ENCODE peak calls at places on chromosome 18, in six cellular contexts. M is AG10803, L is K562, T is cardiac muscle cell, A is BJ, B is GM12865. W is an unnamed sample.

GRCh38 chr18:69567813-69568488 is 167.3 kb downstream of the DOK6 start:
- DNase-seq in M (no peak), L (peak), T (no peak), A (no peak), B (peak), W (peak)

GRCh38 chr18:32278148-32278799 is 88.4 kb downstream of the MEP1B start:
- DNase-seq in M (no peak), L (no peak), T (no peak), A (no peak), B (no peak), W (no peak)

GRCh38 chr18:74950479-74950878 is 258.5 kb downstream of the PTGR3 start:
- DNase-seq in M (no peak), L (no peak), T (no peak), A (no peak), B (no peak), W (no peak)

GRCh38 chr18:68942230-68942629 is 144.3 kb downstream of the CCDC102B start:
- DNase-seq in M (no peak), L (no peak), T (no peak), A (no peak), B (no peak), W (no peak)

GRCh38 chr18:61950371-61950770 is 57.6 kb upstream of the RNF152 start:
- DNase-seq in M (no peak), L (no peak), T (no peak), A (no peak), B (no peak), W (no peak)

GRCh38 chr18:78818961-78819360 is 160.7 kb upstream of the SALL3 start:
- DNase-seq in M (no peak), L (no peak), T (no peak), A (no peak), B (no peak), W (no peak)

GRCh38 chr18:1438458-1438910 is 533.8 kb downstream of the ADCYAP1 start:
- DNase-seq in M (no peak), L (peak), T (peak), A (no peak), B (no peak), W (no peak)

GRCh38 chr18:58468191-58468590 is 160.7 kb downstream of the ALPK2 start:
- DNase-seq in M (no peak), L (no peak), T (no peak), A (no peak), B (no peak), W (no peak)

GRCh38 chr18:79884296-79884962 is 67.0 kb downstream of the SLC66A2 start:
- DNase-seq in M (no peak), L (no peak), T (no peak), A (no peak), B (no peak), W (no peak)

GRCh38 chr18:48475635-48476549 is 62.9 kb upstream of the CTIF start:
- DNase-seq in M (peak), L (peak), T (peak), A (no peak), B (peak), W (peak)

GRCh38 chr18:51083398-51083797 is 53.4 kb downstream of the SMAD4 start:
- DNase-seq in M (no peak), L (no peak), T (no peak), A (no peak), B (no peak), W (no peak)

GRCh38 chr18:22913861-22914260 is 19.3 kb upstream of the RBBP8 start:
- DNase-seq in M (no peak), L (no peak), T (no peak), A (no peak), B (no peak), W (no peak)

GRCh38 chr18:22108674-22109073 is 60.7 kb upstream of the GATA6 start:
- DNase-seq in M (no peak), L (peak), T (peak), A (no peak), B (no peak), W (no peak)

GRCh38 chr18:55491606-55492005 is 96.4 kb downstream of the TCF4 start:
- DNase-seq in M (no peak), L (no peak), T (no peak), A (no peak), B (no peak), W (no peak)

GRCh38 chr18:78128004-78128403 is 851.6 kb upstream of the SALL3 start:
- DNase-seq in M (no peak), L (no peak), T (no peak), A (no peak), B (no peak), W (no peak)

GRCh38 chr18:8791171-8791651 is 85.9 kb downstream of the MTCL1 start:
- DNase-seq in M (no peak), L (no peak), T (no peak), A (no peak), B (no peak), W (no peak)

GRCh38 chr18:68839701-68840100 is 41.8 kb downstream of the CCDC102B start:
- DNase-seq in M (no peak), L (no peak), T (no peak), A (no peak), B (no peak), W (no peak)

GRCh38 chr18:11368020-11368419 is 218.7 kb upstream of the PIEZO2 start:
- DNase-seq in M (peak), L (no peak), T (no peak), A (no peak), B (peak), W (no peak)

GRCh38 chr18:62452280-62452824 is 70.5 kb upstream of the ZCCHC2 start:
- DNase-seq in M (peak), L (no peak), T (peak), A (no peak), B (no peak), W (no peak)

GRCh38 chr18:22223263-22223960 is 54.0 kb downstream of the GATA6 start:
- DNase-seq in M (peak), L (peak), T (peak), A (peak), B (no peak), W (no peak)

GRCh38 chr18:59923539-59924196 is 23.9 kb downstream of the PMAIP1 start:
- DNase-seq in M (no peak), L (no peak), T (no peak), A (no peak), B (peak), W (no peak)

GRCh38 chr18:13185675-13186198 is 32.8 kb upstream of the LDLRAD4 start:
- DNase-seq in M (no peak), L (no peak), T (no peak), A (no peak), B (no peak), W (no peak)

GRCh38 chr18:59715966-59716369 is 18.7 kb upstream of the CCBE1 start:
- DNase-seq in M (peak), L (no peak), T (peak), A (no peak), B (no peak), W (no peak)

GRCh38 chr18:44452346-44452745 is 228.3 kb upstream of the SETBP1 start:
- DNase-seq in M (peak), L (no peak), T (peak), A (no peak), B (no peak), W (no peak)

GRCh38 chr18:46182633-46183401 is 78.6 kb downstream of the HAUS1 start:
- DNase-seq in M (no peak), L (no peak), T (peak), A (no peak), B (no peak), W (no peak)

GRCh38 chr18:46676162-46676830 is 19.3 kb upstream of the LOXHD1 start:
- DNase-seq in M (no peak), L (no peak), T (peak), A (no peak), B (no peak), W (no peak)

DNA sequence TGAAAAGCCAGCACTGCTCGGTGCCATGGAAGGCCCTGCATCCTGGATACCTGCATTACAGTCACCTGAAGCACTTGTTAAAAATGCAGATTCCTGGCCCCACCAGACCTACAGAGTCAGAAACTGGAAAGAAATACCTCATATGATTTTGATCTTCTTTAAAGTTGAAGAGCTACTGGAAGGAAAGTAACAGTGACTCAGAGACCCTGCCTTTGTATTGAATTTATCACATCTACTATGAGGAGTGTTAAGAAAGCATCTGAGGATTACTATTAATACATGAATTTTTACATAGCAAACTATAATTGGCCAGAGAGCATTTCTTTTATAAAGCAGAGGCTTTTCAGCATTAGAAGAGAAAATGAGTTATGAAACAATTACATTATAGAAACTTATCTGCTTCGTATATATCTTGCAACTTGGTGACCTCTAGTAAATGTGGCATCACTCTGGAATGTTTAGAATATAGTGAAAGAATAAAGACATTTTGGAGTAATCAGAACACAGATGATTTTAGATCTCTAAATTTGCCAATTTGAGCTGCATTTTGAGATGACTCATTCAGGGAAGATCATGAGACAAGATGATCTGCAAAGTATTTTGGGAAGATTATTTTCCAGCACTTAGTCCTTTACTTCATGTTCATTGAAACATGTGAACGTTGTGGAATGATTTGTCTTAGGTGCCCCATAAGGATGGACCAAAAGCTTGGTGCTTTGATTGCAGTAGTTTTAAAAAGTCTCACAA is 12.2 kb downstream of the PTPRM start:
- DNase-seq in M (peak), L (no peak), T (no peak), A (no peak), B (no peak), W (no peak)
- H3K4me3 ChIP-seq in M (no peak), L (no peak), T (no peak), A (no peak), B (no peak), W (no peak)

DNA sequence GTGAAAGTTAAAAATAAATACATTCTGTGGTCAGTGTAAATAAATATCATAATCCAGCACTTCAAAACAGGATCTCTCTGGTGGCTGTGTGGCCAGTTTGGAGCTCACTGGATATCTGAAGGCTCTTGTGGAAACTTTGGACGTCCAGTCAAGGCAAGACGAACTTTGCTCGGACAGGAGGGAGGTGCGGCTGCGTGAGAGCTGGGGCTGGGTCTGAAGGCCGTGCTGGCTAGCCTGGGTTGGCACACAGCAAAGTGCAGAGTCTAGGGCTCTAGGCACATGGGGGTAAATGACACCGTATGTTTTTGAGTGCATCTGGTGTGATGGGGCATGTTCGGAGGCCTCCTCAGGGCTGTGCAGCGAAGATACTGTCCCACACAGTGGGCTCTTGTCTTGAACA is 78.9 kb upstream of the TXNDC2 start:
- DNase-seq in M (no peak), L (no peak), T (no peak), A (no peak), B (no peak), W (no peak)
- H3K4me3 ChIP-seq in M (no peak), L (no peak), T (no peak), A (no peak), B (no peak), W (no peak)

DNA sequence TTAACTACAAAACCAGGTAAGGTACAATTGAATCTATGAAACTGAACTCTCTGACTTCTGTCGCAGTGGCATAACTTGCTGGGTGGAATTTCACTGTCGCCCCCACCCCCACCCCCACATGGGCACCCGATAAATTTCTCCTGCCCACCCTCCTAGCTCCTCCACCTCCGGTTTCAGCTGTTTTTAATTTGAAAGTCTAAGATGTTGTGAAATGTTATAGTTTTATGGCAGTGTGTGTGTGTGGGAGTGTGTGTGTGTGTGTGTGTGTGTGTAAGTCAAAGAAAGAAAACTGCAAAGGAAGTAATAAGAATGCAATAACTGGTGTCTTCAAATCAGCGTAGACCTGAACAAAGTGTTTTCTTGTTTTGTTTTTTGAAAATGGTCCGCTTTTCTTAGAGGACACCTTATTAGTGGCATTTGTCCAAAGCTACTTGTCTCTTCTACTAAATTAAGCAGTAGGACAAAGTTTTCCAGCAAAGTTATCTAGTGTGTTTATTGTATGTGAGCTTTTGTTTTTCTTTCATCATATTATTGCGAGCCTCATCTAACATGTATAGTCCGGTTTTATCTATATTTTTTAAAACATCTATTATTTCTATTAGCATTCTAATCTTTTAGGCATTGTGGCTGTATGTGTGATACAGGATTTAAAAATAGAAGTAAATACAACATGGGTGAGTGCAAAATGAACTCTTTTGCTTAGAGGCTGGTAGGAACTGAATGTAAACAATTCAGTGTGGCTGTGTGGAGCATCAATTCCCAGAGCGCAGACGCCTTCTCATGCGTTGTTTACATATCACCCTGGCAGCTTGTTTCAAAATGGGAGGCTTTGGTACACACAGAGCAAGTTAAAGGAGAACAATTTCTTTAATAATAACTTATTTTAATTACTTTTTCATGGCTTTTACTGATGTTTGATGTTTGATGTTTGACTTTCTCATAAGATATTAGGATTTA is 610 bp downstream of the DTNA start:
- DNase-seq in M (peak), L (no peak), T (peak), A (peak), B (no peak), W (no peak)
- H3K4me3 ChIP-seq in M (peak), L (no peak), T (no peak), A (peak), B (no peak), W (peak)

GRCh38 chr18:3611313-3612038 is 161.5 kb downstream of the TGIF1 start:
- DNase-seq in M (peak), L (no peak), T (peak), A (no peak), B (no peak), W (no peak)
- H3K4me3 ChIP-seq in M (no peak), L (no peak), T (no peak), A (no peak), B (no peak), W (no peak)

W was measured in neural progenitor cell.